ENCODE peak calls at places on chromosomes 13 and 19, in four cellular contexts. V is fibroblast of lung, J is psoas muscle, U is lower leg skin. Q is an unnamed sample.

GRCh38 chr19:6947745-6948144 is 60.4 kb downstream of the ADGRE1 start:
- DNase-seq in J (no peak), V (peak), U (no peak), Q (peak)

GRCh38 chr19:1360818-1361461 is 22.8 kb upstream of the NDUFS7 start:
- DNase-seq in V (peak), J (peak), U (peak), Q (peak)

GRCh38 chr19:35714601-35715354 is 3.0 kb upstream of the KMT2B start:
- DNase-seq in U (no peak), J (no peak), V (no peak), Q (no peak)

GRCh38 chr13:109974354-109974753 is 188.0 kb upstream of the IRS2 start:
- DNase-seq in V (peak), J (no peak), U (no peak), Q (peak)

GRCh38 chr19:17830567-17831418 is 9.5 kb upstream of the INSL3 start:
- DNase-seq in U (no peak), J (peak), V (peak), Q (peak)

GRCh38 chr13:103799028-103799427 is 732.8 kb upstream of the SLC10A2 start:
- DNase-seq in U (no peak), J (no peak), V (no peak), Q (no peak)

GRCh38 chr19:51450730-51451307 is 7.4 kb downstream of the SIGLEC8 start:
- DNase-seq in U (no peak), J (no peak), V (no peak), Q (no peak)

GRCh38 chr13:33633701-33634525 is 184.0 kb upstream of the RFC3 start:
- DNase-seq in V (no peak), U (no peak), J (no peak), Q (peak)

GRCh38 chr13:42049454-42049780 is 969 bp downstream of the DGKH start:
- DNase-seq in U (peak), V (no peak), J (no peak), Q (no peak)

GRCh38 chr13:42047561-42048322 is 706 bp upstream of the DGKH start:
- DNase-seq in U (peak), V (peak), J (peak), Q (peak)

GRCh38 chr13:42046448-42046847 is 2.0 kb upstream of the DGKH start:
- DNase-seq in U (no peak), J (no peak), V (no peak), Q (no peak)

GRCh38 chr13:42048323-42048624 is 174 bp upstream of the DGKH start:
- DNase-seq in J (no peak), V (no peak), U (no peak), Q (no peak)

DNA sequence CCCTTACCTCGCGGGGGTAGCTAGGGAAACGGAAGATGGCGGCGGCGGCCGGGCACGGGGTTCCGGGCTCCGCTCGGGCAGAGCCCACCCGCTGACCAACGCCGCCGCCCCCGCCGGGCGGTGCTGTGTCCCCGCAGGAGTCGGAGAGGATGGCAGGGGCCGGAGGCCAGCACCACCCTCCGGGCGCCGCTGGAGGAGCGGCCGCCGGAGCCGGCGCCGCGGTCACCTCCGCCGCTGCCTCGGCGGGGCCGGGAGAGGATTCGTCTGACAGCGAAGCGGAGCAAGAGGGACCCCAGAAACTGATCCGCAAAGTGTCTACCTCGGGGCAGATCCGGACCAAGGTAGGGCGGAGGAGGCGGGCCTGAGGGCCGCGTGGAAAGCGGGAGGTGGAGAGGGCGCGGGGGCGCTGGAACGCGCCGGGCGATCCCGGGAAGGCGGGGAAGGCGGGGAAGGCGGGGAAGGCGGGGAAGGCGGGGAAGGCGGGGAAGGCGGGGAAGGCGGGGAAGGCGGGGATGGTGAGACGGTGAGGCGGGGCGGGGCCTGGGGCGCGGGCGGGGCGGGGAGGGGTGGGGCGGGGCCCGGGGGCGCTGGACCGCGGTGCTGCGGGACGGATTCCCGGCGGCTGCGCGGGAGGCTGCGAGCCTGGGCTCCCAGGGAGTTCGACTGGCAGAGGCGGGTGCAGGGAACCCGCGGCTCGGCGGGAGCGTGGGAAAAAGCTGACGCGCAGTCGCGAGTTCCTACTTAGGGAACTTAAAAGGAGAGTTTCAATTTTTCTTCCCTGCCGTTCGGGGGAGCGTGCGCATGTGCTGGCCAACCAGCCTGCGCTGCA is at the start of gene DGKH:
- DNase-seq in U (peak), V (peak), J (peak), Q (peak)
- TF ChIP-seq CTCF in U (no peak), V (no peak), J (no peak), Q (no peak)

GRCh38 chr19:10191347-10191746 is 3.4 kb downstream of the DNMT1 start:
- DNase-seq in U (no peak), V (peak), J (no peak), Q (peak)

GRCh38 chr19:10187315-10187714 is 7.4 kb downstream of the DNMT1 start:
- DNase-seq in U (no peak), J (no peak), V (no peak), Q (no peak)

GRCh38 chr19:10192922-10193321 is 1.8 kb downstream of the DNMT1 start:
- DNase-seq in U (no peak), J (no peak), V (no peak), Q (no peak)

GRCh38 chr19:10193666-10194499 is 870 bp downstream of the DNMT1 start:
- DNase-seq in V (peak), J (no peak), U (peak), Q (peak)

GRCh38 chr19:10189631-10190425 is 4.9 kb downstream of the DNMT1 start:
- DNase-seq in U (no peak), J (no peak), V (peak), Q (peak)
- H3K4me3 ChIP-seq in U (no peak), J (no peak), V (no peak), Q (no peak)

DNA sequence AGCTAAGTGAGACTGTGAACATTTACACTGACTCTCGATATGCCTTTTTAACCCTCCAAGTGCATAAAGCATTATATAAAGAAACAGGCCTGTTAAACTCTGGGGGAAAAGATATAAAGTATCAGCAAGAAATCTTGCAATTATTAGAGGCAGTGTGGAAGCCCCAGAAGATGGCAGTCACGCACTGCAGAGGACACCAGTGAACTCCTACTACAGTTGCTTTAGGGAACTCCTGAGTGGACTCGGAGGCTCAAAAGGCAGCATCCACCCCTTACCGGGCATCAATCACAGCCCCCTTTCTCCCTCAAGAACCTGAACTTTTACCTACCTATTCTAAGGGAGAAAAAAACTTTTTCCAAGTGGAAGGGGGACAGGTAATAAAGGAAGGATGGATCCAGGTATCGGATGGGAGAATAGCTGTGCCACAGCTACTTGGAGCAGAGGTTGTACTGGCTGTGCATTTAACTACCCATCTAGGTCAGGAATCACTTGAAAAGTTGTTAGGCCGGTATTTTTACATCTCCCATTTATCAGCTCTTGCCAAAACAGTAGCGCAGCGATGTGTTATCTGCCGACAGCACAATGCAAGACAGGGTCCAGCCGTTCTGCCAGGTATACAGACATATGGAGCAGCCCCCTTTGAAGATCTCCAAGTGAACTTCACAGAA is 80.1 kb downstream of the ZNF486 start:
- DNase-seq in J (no peak), V (peak), U (no peak), Q (peak)
- TF ChIP-seq CTCF in J (peak), V (peak), U (no peak), Q (peak)

GRCh38 chr13:25132984-25133383 is 37.0 kb downstream of the PABPC3 start:
- DNase-seq in U (no peak), J (no peak), V (no peak), Q (no peak)

GRCh38 chr13:25135896-25136295 is 36.2 kb downstream of the AMER2 start:
- DNase-seq in U (no peak), V (no peak), J (no peak), Q (no peak)

GRCh38 chr13:25141042-25141441 is 31.0 kb downstream of the AMER2 start:
- DNase-seq in U (no peak), J (no peak), V (no peak), Q (no peak)

GRCh38 chr13:25137624-25137892 is 34.5 kb downstream of the AMER2 start:
- DNase-seq in J (no peak), U (no peak), V (no peak), Q (no peak)

DNA sequence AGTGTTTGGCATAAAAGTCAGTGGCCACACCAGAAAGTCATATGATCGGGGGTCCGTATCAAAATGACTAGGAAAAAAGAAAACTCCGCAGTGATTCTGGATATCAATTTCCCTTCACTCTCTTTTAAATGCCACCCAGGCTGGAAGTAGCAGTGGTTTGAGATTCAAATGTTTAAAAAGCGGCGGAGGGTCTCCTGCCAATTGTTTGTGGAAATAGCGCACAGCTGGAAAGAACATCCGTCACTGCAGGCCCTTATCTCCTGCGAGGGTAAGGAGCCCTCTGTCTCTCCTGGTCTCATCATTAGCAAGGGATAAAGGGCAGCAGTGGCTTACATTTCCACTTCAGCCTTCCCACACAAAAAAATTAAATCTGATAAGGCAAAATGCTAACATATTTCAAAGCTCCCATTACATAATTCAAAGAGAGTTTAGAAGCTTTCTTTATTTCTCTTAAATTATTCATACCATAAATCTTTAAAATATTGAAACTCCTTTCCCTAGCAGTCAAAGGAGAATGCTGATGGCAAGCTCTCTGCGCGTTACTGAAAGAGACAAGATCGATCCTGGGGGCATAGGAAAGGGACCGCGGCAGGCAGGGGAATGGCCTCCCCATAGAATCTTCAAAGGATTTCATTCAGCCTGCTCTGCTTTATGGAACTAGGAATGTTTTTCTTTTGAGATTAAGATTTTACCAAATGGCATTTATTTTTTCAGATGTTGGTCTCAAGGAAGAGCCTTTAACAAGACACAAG is 35.0 kb downstream of the AMER2 start:
- DNase-seq in J (no peak), V (no peak), U (no peak), Q (no peak)
- H3K4me3 ChIP-seq in J (no peak), V (no peak), U (no peak), Q (no peak)

GRCh38 chr19:3007975-3008374 is 21.1 kb downstream of the TLE2 start:
- DNase-seq in V (no peak), U (no peak), J (no peak), Q (no peak)
- TF ChIP-seq CTCF in V (no peak), U (no peak), J (no peak), Q (no peak)

GRCh38 chr19:38734176-38734425 is 10.2 kb downstream of the CAPN12 start:
- DNase-seq in J (no peak), V (no peak), U (peak), Q (no peak)

GRCh38 chr19:38736036-38736412 is 8.2 kb downstream of the CAPN12 start:
- DNase-seq in V (no peak), J (no peak), U (peak), Q (peak)

GRCh38 chr19:38736413-38737280 is 7.6 kb downstream of the CAPN12 start:
- DNase-seq in J (no peak), U (peak), V (no peak), Q (peak)

GRCh38 chr19:38734426-38735256 is 9.6 kb downstream of the CAPN12 start:
- DNase-seq in V (no peak), J (no peak), U (peak), Q (peak)

GRCh38 chr19:38735257-38735686 is 9.0 kb downstream of the CAPN12 start:
- DNase-seq in V (no peak), U (peak), J (no peak), Q (no peak)
- H3K4me3 ChIP-seq in V (no peak), U (no peak), J (no peak), Q (no peak)

DNA sequence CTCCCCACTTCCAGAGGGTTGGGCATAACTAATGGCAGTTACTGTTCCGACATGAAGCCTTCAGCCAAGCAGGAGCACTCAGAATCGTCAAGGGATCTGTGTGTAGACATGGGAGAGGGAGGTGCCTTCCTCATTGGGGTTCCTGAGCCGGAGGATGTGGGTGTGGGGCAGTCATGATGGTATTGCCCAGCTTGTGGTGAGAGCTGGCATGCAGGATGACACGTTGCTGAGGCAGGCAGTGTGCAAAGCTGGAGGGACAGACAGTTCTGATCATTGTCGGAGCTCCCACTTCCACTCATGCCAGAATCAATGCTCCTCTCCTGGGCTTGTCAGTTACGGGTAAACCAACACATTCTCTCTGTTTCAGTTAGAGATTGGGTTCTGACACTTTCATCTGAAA is 83.9 kb upstream of the TSC22D1 start:
- DNase-seq in J (no peak), V (no peak), U (no peak), Q (peak)
- TF ChIP-seq CTCF in J (no peak), V (no peak), U (no peak), Q (no peak)

Q was measured in AG10803.